ENCODE peak calls at places on chromosomes 12 and 14, in six cellular contexts. A is neuronal stem cell; U is fibroblast of mammary gland; K is effector memory CD4-positive, alpha-beta T cell; D is foreskin fibroblast; O is mammary epithelial cell. J is an unnamed sample.

GRCh38 chr14:57751400-57751799 is 114.5 kb downstream of the SLC35F4 start:
- DNase-seq in A (no peak), U (no peak), K (no peak), D (no peak), O (no peak), J (no peak)

GRCh38 chr14:72747652-72748051 is 146.2 kb downstream of the DPF3 start:
- DNase-seq in A (no peak), U (no peak), K (no peak), D (no peak), O (no peak), J (no peak)

GRCh38 chr12:2147335-2147734 is 94.5 kb downstream of the CACNA1C start:
- DNase-seq in A (no peak), U (no peak), K (no peak), D (no peak), O (no peak), J (no peak)

GRCh38 chr14:33120966-33121365 is 182.3 kb downstream of the NPAS3 start:
- DNase-seq in A (no peak), U (peak), K (no peak), D (peak), O (peak), J (no peak)

GRCh38 chr14:89465894-89466293 is 48.9 kb upstream of the FOXN3 start:
- DNase-seq in A (no peak), U (no peak), K (no peak), D (no peak), O (no peak), J (no peak)

GRCh38 chr12:76694369-76694768 is 69.5 kb upstream of the ZDHHC17 start:
- DNase-seq in A (no peak), U (no peak), K (no peak), D (no peak), O (no peak), J (no peak)

GRCh38 chr12:74339211-74339610 is 198.4 kb upstream of the ATXN7L3B start:
- DNase-seq in A (no peak), U (no peak), K (no peak), D (no peak), O (no peak), J (no peak)

GRCh38 chr12:132622437-132623071 is 4.0 kb downstream of the P2RX2 start:
- DNase-seq in A (no peak), U (peak), K (no peak), D (peak), O (no peak), J (peak)

GRCh38 chr14:87405563-87405962 is 587.4 kb downstream of the GALC start:
- DNase-seq in A (no peak), U (no peak), K (no peak), D (no peak), O (no peak), J (no peak)

GRCh38 chr12:116916714-116917114 is 6.0 kb downstream of the FBXW8 start:
- DNase-seq in A (no peak), U (peak), K (peak), D (peak), O (peak), J (no peak)

DNA sequence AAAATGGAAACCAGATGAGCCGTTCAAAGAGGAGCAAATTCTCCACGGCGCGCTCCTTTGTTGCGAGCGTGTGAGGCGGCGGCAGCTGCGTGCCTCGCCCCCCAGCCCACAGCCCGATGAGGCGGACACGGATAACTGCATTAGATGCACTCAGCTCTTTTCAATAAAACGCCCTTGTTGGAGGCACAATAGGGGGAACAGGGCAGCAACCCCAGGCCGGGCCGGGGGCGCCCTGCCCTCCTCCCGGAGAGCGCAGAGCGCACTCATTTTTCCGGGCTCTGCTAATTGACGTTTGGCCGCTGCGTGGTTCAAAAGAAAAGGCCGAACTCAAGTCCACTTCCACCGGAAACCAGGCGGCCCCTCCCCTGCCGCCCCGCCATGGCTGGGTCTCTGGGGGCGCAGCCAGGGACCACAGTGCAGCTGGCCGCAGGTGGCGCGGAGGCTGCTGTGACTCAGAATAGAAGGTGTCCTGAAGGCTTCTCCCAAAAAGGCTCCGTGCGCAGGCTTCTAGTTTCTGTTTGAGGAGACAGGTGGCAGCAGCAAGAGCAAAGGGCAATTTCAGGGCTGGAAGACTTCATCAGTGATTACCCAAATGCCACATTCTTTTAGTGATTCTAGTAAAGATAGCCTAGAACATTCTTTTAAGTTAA is 29.0 kb upstream of the SMOC1 start:
- DNase-seq in A (no peak), U (no peak), K (no peak), D (no peak), O (no peak), J (no peak)
- H3K4me3 ChIP-seq in A (peak), U (no peak), K (no peak), D (no peak), O (no peak), J (peak)

DNA sequence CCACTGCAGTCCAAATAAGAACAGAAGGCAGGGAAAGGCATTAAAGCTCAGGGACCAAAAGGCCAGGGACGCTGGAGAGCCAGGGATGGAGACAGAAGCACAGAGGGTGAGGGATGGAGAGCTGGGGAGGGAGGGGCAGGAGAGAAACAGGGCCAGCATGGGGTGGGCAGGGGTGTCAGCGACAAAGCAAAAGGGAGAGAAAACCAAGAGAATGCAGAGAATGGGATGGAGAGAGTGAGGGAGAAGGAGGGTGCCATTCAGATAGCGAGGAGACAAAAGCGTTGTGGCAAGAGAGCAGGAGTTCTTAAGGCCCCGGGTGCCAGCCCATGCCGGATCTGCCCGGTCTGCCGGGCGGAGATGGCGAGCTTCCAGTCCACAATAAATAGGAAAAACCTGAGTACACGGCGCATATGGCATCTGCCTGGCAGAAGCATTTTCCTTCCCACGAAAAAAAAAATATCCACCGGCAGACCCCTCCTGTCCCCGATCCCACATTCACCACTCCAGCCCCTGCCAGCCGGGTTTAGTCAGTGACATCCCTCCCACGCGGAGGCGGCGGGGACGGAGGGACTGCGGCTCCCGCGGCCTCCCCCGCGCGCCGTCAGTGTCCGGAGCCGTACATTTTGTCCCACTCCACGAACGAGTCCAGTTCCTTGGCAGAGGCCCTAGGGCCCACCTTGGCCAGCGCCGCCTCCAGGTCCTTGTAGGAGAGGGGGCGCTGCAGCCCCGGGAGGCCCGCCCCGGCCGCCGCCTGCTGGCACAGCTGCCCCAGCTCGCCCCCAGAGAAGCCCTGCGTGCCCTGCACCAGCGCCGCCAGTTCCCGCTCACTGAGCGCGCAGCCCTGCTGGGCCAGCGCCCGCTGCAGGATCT is 28.4 kb downstream of the FIGNL2 start:
- DNase-seq in A (no peak), U (no peak), K (no peak), D (no peak), O (no peak), J (no peak)
- H3K4me3 ChIP-seq in A (no peak), U (no peak), K (peak), D (peak), O (no peak), J (peak)

GRCh38 chr12:49323524-49324097 is 556 bp downstream of the TROAP start:
- DNase-seq in A (no peak), U (no peak), K (no peak), D (no peak), O (no peak), J (no peak)
- H3K4me3 ChIP-seq in A (peak), U (peak), K (peak), D (peak), O (peak), J (peak)

DNA sequence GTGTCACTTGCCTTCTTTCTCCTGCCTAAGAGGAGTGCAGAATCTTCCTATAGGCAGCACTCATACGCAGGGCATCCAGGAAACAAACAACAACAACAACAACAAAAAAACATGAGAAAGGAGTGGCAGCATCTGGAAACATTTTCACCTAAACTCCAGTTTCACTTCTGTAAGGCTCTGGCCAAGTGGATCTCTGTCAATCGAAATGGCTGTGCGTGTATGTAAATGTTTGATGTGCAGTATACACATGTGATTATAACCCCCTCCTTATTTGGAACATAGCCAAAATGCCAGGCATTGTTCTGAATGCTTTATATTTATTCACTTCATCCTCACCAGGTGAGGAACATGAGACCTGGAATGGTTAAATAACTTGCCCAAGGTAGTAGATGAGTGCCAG is 76.8 kb downstream of the COX16 start:
- DNase-seq in A (no peak), U (no peak), K (no peak), D (no peak), O (no peak), J (no peak)
- H3K4me3 ChIP-seq in A (no peak), U (no peak), K (no peak), D (no peak), O (no peak), J (no peak)